ENCODE peak calls at places on chromosomes 13 and 19, in nine cellular contexts. One of them, this sample, is unnamed.

GRCh38 chr13:84192125-84192524 is 309.9 kb upstream of the SLITRK1 start:
- DNase-seq in Peyer's patch: no peak
- DNase-seq in NCI-H774: no peak
- DNase-seq in foreskin fibroblast: peak
- DNase-seq in stimulated activated naive CD8-positive, alpha-beta T cell treated with anti-CD3 and anti-CD28 coated beads, Interleukin-15, amount 100 ng/mL, for 72 hours: no peak
- DNase-seq in stimulated activated CD8-positive, alpha-beta memory T cell treated with anti-CD3 and anti-CD28 coated beads, Interleukin-7, amount 100 ng/mL, for 1 hour: no peak
- DNase-seq in CD4-positive, alpha-beta T cell: no peak
- DNase-seq in GOT3: no peak
- DNase-seq in Caki2: no peak
- DNase-seq in this sample: no peak

GRCh38 chr19:35641515-35642151 is at the start of gene ETV2:
- DNase-seq in stimulated activated naive CD8-positive, alpha-beta T cell treated with anti-CD3 and anti-CD28 coated beads, Interleukin-15, amount 100 ng/mL, for 72 hours: peak
- DNase-seq in NCI-H774: no peak
- DNase-seq in CD4-positive, alpha-beta T cell: no peak
- DNase-seq in GOT3: no peak
- DNase-seq in stimulated activated CD8-positive, alpha-beta memory T cell treated with anti-CD3 and anti-CD28 coated beads, Interleukin-7, amount 100 ng/mL, for 1 hour: no peak
- DNase-seq in Peyer's patch: peak
- DNase-seq in Caki2: no peak
- DNase-seq in foreskin fibroblast: peak
- DNase-seq in this sample: no peak

GRCh38 chr19:55647732-55648656 is at the start of gene CCDC106:
- DNase-seq in CD4-positive, alpha-beta T cell: no peak
- DNase-seq in Caki2: peak
- DNase-seq in foreskin fibroblast: peak
- DNase-seq in stimulated activated naive CD8-positive, alpha-beta T cell treated with anti-CD3 and anti-CD28 coated beads, Interleukin-15, amount 100 ng/mL, for 72 hours: peak
- DNase-seq in NCI-H774: no peak
- DNase-seq in Peyer's patch: peak
- DNase-seq in stimulated activated CD8-positive, alpha-beta memory T cell treated with anti-CD3 and anti-CD28 coated beads, Interleukin-7, amount 100 ng/mL, for 1 hour: no peak
- DNase-seq in GOT3: no peak
- DNase-seq in this sample: peak

GRCh38 chr19:49881672-49882394 is 4.3 kb downstream of the TBC1D17 start:
- DNase-seq in foreskin fibroblast: no peak
- DNase-seq in Peyer's patch: no peak
- DNase-seq in CD4-positive, alpha-beta T cell: no peak
- DNase-seq in GOT3: no peak
- DNase-seq in stimulated activated CD8-positive, alpha-beta memory T cell treated with anti-CD3 and anti-CD28 coated beads, Interleukin-7, amount 100 ng/mL, for 1 hour: no peak
- DNase-seq in NCI-H774: no peak
- DNase-seq in stimulated activated naive CD8-positive, alpha-beta T cell treated with anti-CD3 and anti-CD28 coated beads, Interleukin-15, amount 100 ng/mL, for 72 hours: no peak
- DNase-seq in Caki2: no peak
- DNase-seq in this sample: no peak

GRCh38 chr19:1768248-1768647 is 14.9 kb downstream of the ONECUT3 start:
- DNase-seq in Peyer's patch: peak
- DNase-seq in foreskin fibroblast: no peak
- DNase-seq in NCI-H774: no peak
- DNase-seq in CD4-positive, alpha-beta T cell: no peak
- DNase-seq in stimulated activated CD8-positive, alpha-beta memory T cell treated with anti-CD3 and anti-CD28 coated beads, Interleukin-7, amount 100 ng/mL, for 1 hour: no peak
- DNase-seq in Caki2: no peak
- DNase-seq in stimulated activated naive CD8-positive, alpha-beta T cell treated with anti-CD3 and anti-CD28 coated beads, Interleukin-15, amount 100 ng/mL, for 72 hours: no peak
- DNase-seq in GOT3: no peak
- DNase-seq in this sample: no peak

GRCh38 chr19:31955884-31956283 is 389.5 kb upstream of the ZNF507 start:
- DNase-seq in Caki2: no peak
- DNase-seq in GOT3: no peak
- DNase-seq in Peyer's patch: no peak
- DNase-seq in stimulated activated naive CD8-positive, alpha-beta T cell treated with anti-CD3 and anti-CD28 coated beads, Interleukin-15, amount 100 ng/mL, for 72 hours: no peak
- DNase-seq in foreskin fibroblast: no peak
- DNase-seq in stimulated activated CD8-positive, alpha-beta memory T cell treated with anti-CD3 and anti-CD28 coated beads, Interleukin-7, amount 100 ng/mL, for 1 hour: no peak
- DNase-seq in CD4-positive, alpha-beta T cell: no peak
- DNase-seq in NCI-H774: no peak
- DNase-seq in this sample: no peak

GRCh38 chr13:54232700-54233099 is 1204.1 kb downstream of the OLFM4 start:
- DNase-seq in Caki2: no peak
- DNase-seq in CD4-positive, alpha-beta T cell: no peak
- DNase-seq in foreskin fibroblast: no peak
- DNase-seq in Peyer's patch: no peak
- DNase-seq in stimulated activated CD8-positive, alpha-beta memory T cell treated with anti-CD3 and anti-CD28 coated beads, Interleukin-7, amount 100 ng/mL, for 1 hour: no peak
- DNase-seq in stimulated activated naive CD8-positive, alpha-beta T cell treated with anti-CD3 and anti-CD28 coated beads, Interleukin-15, amount 100 ng/mL, for 72 hours: no peak
- DNase-seq in NCI-H774: no peak
- DNase-seq in GOT3: no peak
- DNase-seq in this sample: no peak

GRCh38 chr19:10420444-10421239 is at the start of gene PDE4A:
- DNase-seq in foreskin fibroblast: peak
- DNase-seq in stimulated activated naive CD8-positive, alpha-beta T cell treated with anti-CD3 and anti-CD28 coated beads, Interleukin-15, amount 100 ng/mL, for 72 hours: peak
- DNase-seq in NCI-H774: no peak
- DNase-seq in GOT3: no peak
- DNase-seq in CD4-positive, alpha-beta T cell: no peak
- DNase-seq in Peyer's patch: no peak
- DNase-seq in stimulated activated CD8-positive, alpha-beta memory T cell treated with anti-CD3 and anti-CD28 coated beads, Interleukin-7, amount 100 ng/mL, for 1 hour: no peak
- DNase-seq in Caki2: no peak
- DNase-seq in this sample: no peak

GRCh38 chr13:40206241-40207109 is 460.0 kb downstream of the FOXO1 start:
- DNase-seq in NCI-H774: no peak
- DNase-seq in foreskin fibroblast: peak
- DNase-seq in Peyer's patch: peak
- DNase-seq in stimulated activated CD8-positive, alpha-beta memory T cell treated with anti-CD3 and anti-CD28 coated beads, Interleukin-7, amount 100 ng/mL, for 1 hour: no peak
- DNase-seq in Caki2: peak
- DNase-seq in stimulated activated naive CD8-positive, alpha-beta T cell treated with anti-CD3 and anti-CD28 coated beads, Interleukin-15, amount 100 ng/mL, for 72 hours: peak
- DNase-seq in GOT3: no peak
- DNase-seq in CD4-positive, alpha-beta T cell: peak
- DNase-seq in this sample: peak

GRCh38 chr19:51101171-51101865 is 6.9 kb downstream of the CTU1 start:
- DNase-seq in GOT3: no peak
- DNase-seq in Peyer's patch: no peak
- DNase-seq in Caki2: no peak
- DNase-seq in foreskin fibroblast: peak
- DNase-seq in stimulated activated naive CD8-positive, alpha-beta T cell treated with anti-CD3 and anti-CD28 coated beads, Interleukin-15, amount 100 ng/mL, for 72 hours: no peak
- DNase-seq in CD4-positive, alpha-beta T cell: no peak
- DNase-seq in stimulated activated CD8-positive, alpha-beta memory T cell treated with anti-CD3 and anti-CD28 coated beads, Interleukin-7, amount 100 ng/mL, for 1 hour: no peak
- DNase-seq in NCI-H774: no peak
- DNase-seq in this sample: no peak

GRCh38 chr13:98406475-98406874 is 170.4 kb downstream of the STK24 start:
- DNase-seq in GOT3: no peak
- DNase-seq in CD4-positive, alpha-beta T cell: no peak
- DNase-seq in NCI-H774: no peak
- DNase-seq in Peyer's patch: no peak
- DNase-seq in Caki2: no peak
- DNase-seq in foreskin fibroblast: no peak
- DNase-seq in stimulated activated CD8-positive, alpha-beta memory T cell treated with anti-CD3 and anti-CD28 coated beads, Interleukin-7, amount 100 ng/mL, for 1 hour: no peak
- DNase-seq in stimulated activated naive CD8-positive, alpha-beta T cell treated with anti-CD3 and anti-CD28 coated beads, Interleukin-15, amount 100 ng/mL, for 72 hours: no peak
- DNase-seq in this sample: no peak

GRCh38 chr13:28408235-28408848 is 86.6 kb downstream of the FLT1 start:
- DNase-seq in stimulated activated naive CD8-positive, alpha-beta T cell treated with anti-CD3 and anti-CD28 coated beads, Interleukin-15, amount 100 ng/mL, for 72 hours: no peak
- DNase-seq in CD4-positive, alpha-beta T cell: no peak
- DNase-seq in stimulated activated CD8-positive, alpha-beta memory T cell treated with anti-CD3 and anti-CD28 coated beads, Interleukin-7, amount 100 ng/mL, for 1 hour: no peak
- DNase-seq in NCI-H774: no peak
- DNase-seq in foreskin fibroblast: no peak
- DNase-seq in GOT3: no peak
- DNase-seq in Caki2: no peak
- DNase-seq in Peyer's patch: peak
- DNase-seq in this sample: peak

GRCh38 chr13:25738342-25738771 is 313.5 kb downstream of the SHISA2 start:
- DNase-seq in GOT3: no peak
- DNase-seq in NCI-H774: no peak
- DNase-seq in stimulated activated CD8-positive, alpha-beta memory T cell treated with anti-CD3 and anti-CD28 coated beads, Interleukin-7, amount 100 ng/mL, for 1 hour: no peak
- DNase-seq in stimulated activated naive CD8-positive, alpha-beta T cell treated with anti-CD3 and anti-CD28 coated beads, Interleukin-15, amount 100 ng/mL, for 72 hours: no peak
- DNase-seq in CD4-positive, alpha-beta T cell: no peak
- DNase-seq in Caki2: no peak
- DNase-seq in Peyer's patch: no peak
- DNase-seq in foreskin fibroblast: peak
- DNase-seq in this sample: peak

GRCh38 chr13:107427531-107427930 is 787.8 kb downstream of the LIG4 start:
- DNase-seq in CD4-positive, alpha-beta T cell: no peak
- DNase-seq in NCI-H774: no peak
- DNase-seq in foreskin fibroblast: no peak
- DNase-seq in Caki2: no peak
- DNase-seq in stimulated activated naive CD8-positive, alpha-beta T cell treated with anti-CD3 and anti-CD28 coated beads, Interleukin-15, amount 100 ng/mL, for 72 hours: no peak
- DNase-seq in Peyer's patch: no peak
- DNase-seq in stimulated activated CD8-positive, alpha-beta memory T cell treated with anti-CD3 and anti-CD28 coated beads, Interleukin-7, amount 100 ng/mL, for 1 hour: no peak
- DNase-seq in GOT3: no peak
- DNase-seq in this sample: no peak

GRCh38 chr19:39133431-39134270 is 8.1 kb downstream of the PAK4 start:
- DNase-seq in NCI-H774: no peak
- DNase-seq in foreskin fibroblast: no peak
- DNase-seq in stimulated activated naive CD8-positive, alpha-beta T cell treated with anti-CD3 and anti-CD28 coated beads, Interleukin-15, amount 100 ng/mL, for 72 hours: no peak
- DNase-seq in Peyer's patch: no peak
- DNase-seq in stimulated activated CD8-positive, alpha-beta memory T cell treated with anti-CD3 and anti-CD28 coated beads, Interleukin-7, amount 100 ng/mL, for 1 hour: no peak
- DNase-seq in Caki2: no peak
- DNase-seq in GOT3: no peak
- DNase-seq in CD4-positive, alpha-beta T cell: no peak
- DNase-seq in this sample: peak

GRCh38 chr13:77715233-77715891 is 17.9 kb downstream of the SLAIN1 start:
- DNase-seq in Peyer's patch: no peak
- DNase-seq in stimulated activated CD8-positive, alpha-beta memory T cell treated with anti-CD3 and anti-CD28 coated beads, Interleukin-7, amount 100 ng/mL, for 1 hour: no peak
- DNase-seq in foreskin fibroblast: no peak
- DNase-seq in NCI-H774: no peak
- DNase-seq in CD4-positive, alpha-beta T cell: no peak
- DNase-seq in GOT3: no peak
- DNase-seq in stimulated activated naive CD8-positive, alpha-beta T cell treated with anti-CD3 and anti-CD28 coated beads, Interleukin-15, amount 100 ng/mL, for 72 hours: no peak
- DNase-seq in Caki2: no peak
- DNase-seq in this sample: no peak